ENCODE peak calls at places on chromosome 2, in six cellular contexts. One of them, this sample, is unnamed.

GRCh38 chr2:189681203-189681602 is 6.7 kb downstream of the ANKAR start:
- DNase-seq in posterior vena cava: no peak
- DNase-seq in stomach: no peak
- DNase-seq in NCI-H146: no peak
- DNase-seq in brain microvascular endothelial cell: no peak
- DNase-seq in anterior cingulate cortex: no peak
- DNase-seq in this sample: no peak

GRCh38 chr2:222930862-222931261 is 70.0 kb downstream of the ACSL3 start:
- DNase-seq in posterior vena cava: no peak
- DNase-seq in stomach: no peak
- DNase-seq in NCI-H146: no peak
- DNase-seq in brain microvascular endothelial cell: no peak
- DNase-seq in anterior cingulate cortex: no peak
- DNase-seq in this sample: no peak

GRCh38 chr2:190344275-190344827 is 962 bp downstream of the INPP1 start:
- DNase-seq in posterior vena cava: no peak
- DNase-seq in stomach: peak; percentile 48
- DNase-seq in NCI-H146: peak; percentile 68
- DNase-seq in brain microvascular endothelial cell: no peak
- DNase-seq in anterior cingulate cortex: peak; percentile 70
- DNase-seq in this sample: peak; percentile 79

GRCh38 chr2:95387358-95387757 is 15.2 kb upstream of the FAHD2A start:
- DNase-seq in posterior vena cava: peak; percentile 47
- DNase-seq in stomach: no peak
- DNase-seq in NCI-H146: no peak
- DNase-seq in brain microvascular endothelial cell: no peak
- DNase-seq in anterior cingulate cortex: no peak
- DNase-seq in this sample: no peak

GRCh38 chr2:216551234-216551633 is 52.6 kb downstream of the RPL37A start:
- DNase-seq in posterior vena cava: no peak
- DNase-seq in stomach: peak; percentile 77
- DNase-seq in NCI-H146: no peak
- DNase-seq in brain microvascular endothelial cell: peak; percentile 58
- DNase-seq in anterior cingulate cortex: no peak
- DNase-seq in this sample: no peak

GRCh38 chr2:27705851-27706622 is 42.3 kb downstream of the SLC4A1AP start:
- DNase-seq in posterior vena cava: peak; percentile 89
- DNase-seq in stomach: peak; percentile 86
- DNase-seq in NCI-H146: peak; percentile 66
- DNase-seq in brain microvascular endothelial cell: peak; percentile 92
- DNase-seq in anterior cingulate cortex: no peak
- DNase-seq in this sample: peak; percentile 82

GRCh38 chr2:1037066-1037465 is 86.4 kb downstream of the SNTG2 start:
- DNase-seq in posterior vena cava: no peak
- DNase-seq in stomach: no peak
- DNase-seq in NCI-H146: no peak
- DNase-seq in brain microvascular endothelial cell: no peak
- DNase-seq in anterior cingulate cortex: no peak
- DNase-seq in this sample: no peak

GRCh38 chr2:46580416-46580815 is 101.1 kb downstream of the TMEM247 start:
- DNase-seq in posterior vena cava: no peak
- DNase-seq in stomach: no peak
- DNase-seq in NCI-H146: no peak
- DNase-seq in brain microvascular endothelial cell: no peak
- DNase-seq in anterior cingulate cortex: no peak
- DNase-seq in this sample: no peak

GRCh38 chr2:58081000-58081399 is 34.4 kb downstream of the VRK2 start:
- DNase-seq in posterior vena cava: no peak
- DNase-seq in stomach: no peak
- DNase-seq in NCI-H146: peak; percentile 52
- DNase-seq in brain microvascular endothelial cell: no peak
- DNase-seq in anterior cingulate cortex: no peak
- DNase-seq in this sample: peak; percentile 73

GRCh38 chr2:145207884-145208283 is 688.0 kb upstream of the ZEB2 start:
- DNase-seq in posterior vena cava: no peak
- DNase-seq in stomach: no peak
- DNase-seq in NCI-H146: no peak
- DNase-seq in brain microvascular endothelial cell: no peak
- DNase-seq in anterior cingulate cortex: no peak
- DNase-seq in this sample: no peak

GRCh38 chr2:169694894-169695260 is 608 bp downstream of the PHOSPHO2 start:
- DNase-seq in posterior vena cava: no peak
- DNase-seq in stomach: no peak
- DNase-seq in NCI-H146: no peak
- DNase-seq in brain microvascular endothelial cell: no peak
- DNase-seq in anterior cingulate cortex: no peak
- DNase-seq in this sample: peak; percentile 52

GRCh38 chr2:9782197-9782719 is 61.0 kb upstream of the TAF1B start:
- DNase-seq in posterior vena cava: no peak
- DNase-seq in stomach: no peak
- DNase-seq in NCI-H146: no peak
- DNase-seq in brain microvascular endothelial cell: no peak
- DNase-seq in anterior cingulate cortex: no peak
- DNase-seq in this sample: peak; percentile 80

GRCh38 chr2:105576440-105577241 is 168.1 kb upstream of the NCK2 start:
- DNase-seq in posterior vena cava: no peak
- DNase-seq in stomach: no peak
- DNase-seq in NCI-H146: peak; percentile 56
- DNase-seq in brain microvascular endothelial cell: no peak
- DNase-seq in anterior cingulate cortex: no peak
- DNase-seq in this sample: peak; percentile 93

GRCh38 chr2:56185582-56186046 is 1.8 kb downstream of the CCDC85A start:
- DNase-seq in posterior vena cava: no peak
- DNase-seq in stomach: no peak
- DNase-seq in NCI-H146: peak; percentile 2
- DNase-seq in brain microvascular endothelial cell: no peak
- DNase-seq in anterior cingulate cortex: peak; percentile 32
- DNase-seq in this sample: peak; percentile 63

GRCh38 chr2:241049739-241050623 is 51.6 kb downstream of the SNED1 start:
- DNase-seq in posterior vena cava: peak; percentile 71
- DNase-seq in stomach: no peak
- DNase-seq in NCI-H146: no peak
- DNase-seq in brain microvascular endothelial cell: no peak
- DNase-seq in anterior cingulate cortex: no peak
- DNase-seq in this sample: no peak

GRCh38 chr2:209771474-209772292 is at the start of gene UNC80:
- DNase-seq in posterior vena cava: peak; percentile 83
- DNase-seq in stomach: peak; percentile 62
- DNase-seq in NCI-H146: peak; percentile 81
- DNase-seq in brain microvascular endothelial cell: peak; percentile 37
- DNase-seq in anterior cingulate cortex: peak; percentile 64
- DNase-seq in this sample: peak; percentile 86

GRCh38 chr2:134360750-134361487 is 107.0 kb downstream of the MGAT5 start:
- DNase-seq in posterior vena cava: no peak
- DNase-seq in stomach: no peak
- DNase-seq in NCI-H146: peak; percentile 42
- DNase-seq in brain microvascular endothelial cell: no peak
- DNase-seq in anterior cingulate cortex: peak; percentile 67
- DNase-seq in this sample: no peak

GRCh38 chr2:72109904-72110303 is 37.8 kb downstream of the CYP26B1 start:
- DNase-seq in posterior vena cava: peak; percentile 41
- DNase-seq in stomach: no peak
- DNase-seq in NCI-H146: no peak
- DNase-seq in brain microvascular endothelial cell: no peak
- DNase-seq in anterior cingulate cortex: no peak
- DNase-seq in this sample: no peak

GRCh38 chr2:74867841-74868658 is 34.1 kb downstream of the HK2 start:
- DNase-seq in posterior vena cava: no peak
- DNase-seq in stomach: peak; percentile 71
- DNase-seq in NCI-H146: no peak
- DNase-seq in brain microvascular endothelial cell: peak; percentile 87
- DNase-seq in anterior cingulate cortex: no peak
- DNase-seq in this sample: no peak

GRCh38 chr2:9988320-9988719 is 36.8 kb downstream of the GRHL1 start:
- DNase-seq in posterior vena cava: no peak
- DNase-seq in stomach: no peak
- DNase-seq in NCI-H146: no peak
- DNase-seq in brain microvascular endothelial cell: no peak
- DNase-seq in anterior cingulate cortex: no peak
- DNase-seq in this sample: no peak

GRCh38 chr2:105517814-105518705 is 119.2 kb upstream of the FHL2 start:
- DNase-seq in posterior vena cava: peak; percentile 76
- DNase-seq in stomach: peak; percentile 96
- DNase-seq in NCI-H146: no peak
- DNase-seq in brain microvascular endothelial cell: peak; percentile 22
- DNase-seq in anterior cingulate cortex: peak; percentile 17
- DNase-seq in this sample: no peak

GRCh38 chr2:207676827-207677354 is 34.5 kb upstream of the CCNYL1 start:
- DNase-seq in posterior vena cava: no peak
- DNase-seq in stomach: no peak
- DNase-seq in NCI-H146: no peak
- DNase-seq in brain microvascular endothelial cell: peak; percentile 84
- DNase-seq in anterior cingulate cortex: no peak
- DNase-seq in this sample: no peak

GRCh38 chr2:236179653-236180500 is 11.7 kb upstream of the GBX2 start:
- DNase-seq in posterior vena cava: no peak
- DNase-seq in stomach: no peak
- DNase-seq in NCI-H146: no peak
- DNase-seq in brain microvascular endothelial cell: no peak
- DNase-seq in anterior cingulate cortex: no peak
- DNase-seq in this sample: peak; percentile 30

This sample was measured in DMS53.